ENCODE peak calls at places on chromosomes 13 and 19, in ten cellular contexts. B, P, A, O, D, M, T, C, Z and L are unnamed samples.

GRCh38 chr13:108266316-108266936 is 3.1 kb upstream of the TNFSF13B start:
- DNase-seq in B (no peak), P (no peak), A (no peak), O (no peak), D (peak), M (no peak), T (no peak), C (no peak), Z (peak), L (no peak)

GRCh38 chr13:35630551-35631275 is 154.2 kb upstream of the MAB21L1 start:
- DNase-seq in B (no peak), P (no peak), A (no peak), O (no peak), D (no peak), M (peak), T (no peak), C (no peak), Z (no peak), L (peak)

GRCh38 chr19:14561832-14562351 is 10.0 kb downstream of the NDUFB7 start:
- DNase-seq in B (no peak), P (no peak), A (no peak), O (peak), D (peak), M (peak), T (no peak), C (no peak), Z (no peak), L (peak)

GRCh38 chr19:55549500-55550320 is 4.4 kb upstream of the SBK3 start:
- DNase-seq in B (no peak), P (no peak), A (no peak), O (no peak), D (peak), M (peak), T (peak), C (no peak), Z (no peak), L (no peak)

GRCh38 chr13:81582381-81582780 is 1241.5 kb upstream of the SPRY2 start:
- DNase-seq in B (no peak), P (no peak), A (no peak), O (no peak), D (no peak), M (no peak), T (no peak), C (no peak), Z (no peak), L (no peak)

GRCh38 chr13:102700088-102701031 is 5.5 kb upstream of the METTL21C start:
- DNase-seq in B (no peak), P (no peak), A (no peak), O (no peak), D (no peak), M (no peak), T (no peak), C (no peak), Z (no peak), L (no peak)

GRCh38 chr13:76024151-76024550 is 388.0 kb downstream of the LMO7 start:
- DNase-seq in B (no peak), P (no peak), A (no peak), O (no peak), D (no peak), M (no peak), T (no peak), C (no peak), Z (no peak), L (no peak)

GRCh38 chr13:74191036-74191809 is 57.0 kb upstream of the KLF12 start:
- DNase-seq in B (no peak), P (no peak), A (no peak), O (no peak), D (no peak), M (peak), T (no peak), C (no peak), Z (no peak), L (no peak)

GRCh38 chr13:99356216-99357089 is 49.3 kb upstream of the GPR183 start:
- DNase-seq in B (peak), P (peak), A (peak), O (no peak), D (no peak), M (peak), T (no peak), C (peak), Z (no peak), L (peak)

GRCh38 chr19:16051254-16052025 is 24.9 kb upstream of the TPM4 start:
- DNase-seq in B (peak), P (peak), A (no peak), O (no peak), D (no peak), M (no peak), T (no peak), C (peak), Z (no peak), L (no peak)

DNA sequence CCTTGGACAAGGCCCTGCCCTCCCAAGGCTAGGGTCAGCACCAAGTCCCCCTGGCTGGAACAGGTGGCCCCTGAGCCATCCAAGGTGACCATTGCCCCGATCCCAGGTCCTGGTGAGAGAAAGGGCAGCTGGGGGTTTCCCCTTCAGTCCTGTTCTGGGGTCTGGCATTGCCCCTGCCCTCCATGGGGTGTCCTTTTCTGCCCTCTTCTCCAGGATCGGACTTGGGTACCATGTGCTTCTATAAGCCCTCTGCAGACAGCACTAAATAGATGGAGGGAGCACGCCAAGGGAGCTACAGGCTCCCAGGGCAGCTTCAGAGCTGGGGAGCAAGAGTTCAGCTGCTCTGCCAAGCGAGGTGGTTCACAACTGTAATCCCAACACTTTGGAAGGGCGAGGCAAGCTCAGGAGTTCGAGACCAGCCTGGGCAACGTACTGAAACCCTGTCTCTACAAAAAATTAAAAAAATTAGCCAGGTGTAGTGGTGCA is 13.5 kb upstream of the KCNN1 start:
- DNase-seq in B (no peak), P (no peak), A (no peak), O (no peak), D (no peak), M (no peak), T (no peak), C (no peak), Z (no peak), L (no peak)
- H3K4me3 ChIP-seq in B (no peak), P (no peak), A (no peak), O (no peak), D (no peak), M (no peak), T (no peak), C (no peak), Z (no peak), L (no peak)

GRCh38 chr19:46528601-46529447 is 33.2 kb upstream of the PNMA8B start:
- DNase-seq in B (no peak), P (no peak), A (no peak), O (no peak), D (no peak), M (no peak), T (no peak), C (no peak), Z (no peak), L (no peak)
- H3K27ac ChIP-seq in B (no peak), P (no peak), A (no peak), O (no peak), D (no peak), M (no peak), T (no peak), C (no peak), Z (no peak), L (no peak)

DNA sequence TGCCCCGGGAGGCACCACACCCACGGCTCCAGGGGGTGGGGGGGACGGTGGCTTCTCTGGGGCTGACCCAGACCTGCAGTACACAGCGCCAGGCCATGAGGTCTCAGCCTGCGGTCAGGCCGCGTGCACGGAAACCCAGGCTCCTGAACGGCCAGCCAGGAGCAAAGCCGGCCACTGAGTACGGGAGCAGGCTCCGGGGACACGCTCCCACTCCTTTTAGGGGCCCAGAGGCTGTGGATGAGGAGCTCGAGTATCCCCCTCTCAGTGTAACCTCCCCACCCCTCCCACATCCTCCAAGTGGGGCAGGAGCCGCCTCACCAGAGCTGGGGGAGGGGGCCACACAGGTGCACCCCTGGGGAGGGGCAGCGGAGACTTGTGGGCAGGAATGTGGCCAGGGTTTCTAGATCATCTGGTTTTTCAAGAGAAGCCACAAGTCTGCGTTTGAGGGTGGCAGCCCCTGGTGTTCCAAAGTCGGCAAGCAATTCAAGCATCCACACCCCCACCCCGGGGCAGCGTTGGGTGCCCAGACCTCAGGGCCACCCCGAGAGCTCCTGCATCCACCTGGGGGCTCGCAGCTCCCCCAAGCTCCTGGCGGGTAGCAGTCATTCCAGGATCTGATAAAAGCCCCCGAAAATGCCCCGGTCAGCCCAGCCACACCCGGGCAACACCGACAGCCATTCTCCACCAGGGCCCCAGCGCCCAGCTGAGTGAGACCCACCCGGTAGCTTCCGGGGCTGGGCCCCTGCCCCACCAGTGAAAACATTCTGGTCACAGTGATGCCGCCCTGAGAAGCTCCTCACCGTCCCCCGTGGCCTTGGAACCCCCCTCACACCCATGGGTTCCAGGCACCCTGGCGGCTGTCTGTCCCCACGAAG is 6.1 kb downstream of the SBNO2 start:
- DNase-seq in B (peak), P (no peak), A (peak), O (no peak), D (no peak), M (no peak), T (no peak), C (no peak), Z (peak), L (no peak)
- H3K4me3 ChIP-seq in B (peak), P (no peak), A (peak), O (no peak), D (no peak), M (peak), T (peak), C (no peak), Z (no peak), L (no peak)

GRCh38 chr19:38661166-38661565 is 13.7 kb downstream of the ACTN4 start:
- DNase-seq in B (no peak), P (no peak), A (no peak), O (no peak), D (no peak), M (no peak), T (no peak), C (no peak), Z (no peak), L (no peak)
- H3K27ac ChIP-seq in B (peak), P (no peak), A (no peak), O (peak), D (peak), M (peak), T (peak), C (no peak), Z (peak), L (peak)

DNA sequence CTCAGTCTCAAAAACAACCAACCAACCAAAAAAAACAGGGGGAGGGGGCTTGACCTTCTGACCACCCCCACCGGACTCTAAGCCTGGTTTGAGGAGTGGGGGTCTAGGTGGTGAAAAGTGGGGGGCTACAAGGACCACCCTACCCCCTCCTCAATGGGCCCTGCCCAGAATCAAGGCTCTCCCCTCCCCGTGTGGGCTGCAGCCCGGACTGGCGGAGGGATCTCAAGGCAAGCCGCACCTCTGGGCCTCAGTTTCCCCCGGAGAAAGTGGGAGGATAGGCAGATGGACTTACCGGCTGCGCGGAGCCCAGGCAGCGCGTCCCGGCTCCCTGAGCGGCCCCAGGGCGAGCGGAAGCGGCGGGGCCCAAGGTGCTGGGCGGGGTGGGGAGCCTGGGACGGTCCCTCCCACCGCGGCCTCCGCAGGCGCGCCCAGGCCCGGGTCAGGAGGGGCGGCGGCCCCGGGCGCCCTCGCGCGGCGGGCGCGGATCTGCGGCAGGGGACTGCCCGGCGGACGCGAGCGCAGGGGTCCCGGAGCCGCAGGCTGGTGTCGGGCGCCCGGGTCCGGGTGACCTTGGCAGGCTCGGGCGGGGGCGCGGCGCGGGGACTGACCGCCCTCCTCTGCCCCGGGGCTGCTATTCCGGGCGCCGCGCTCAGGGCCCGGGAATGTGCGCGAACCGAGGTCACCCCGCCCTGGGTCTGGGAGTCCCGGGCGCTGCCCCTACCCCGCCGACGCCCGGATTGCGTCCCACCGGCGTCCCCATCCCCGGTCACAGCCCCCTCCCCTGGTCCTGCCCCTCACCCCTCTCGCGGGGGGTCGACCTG is at the start of gene ADAMTSL5:
- DNase-seq in B (no peak), P (peak), A (no peak), O (peak), D (peak), M (peak), T (no peak), C (peak), Z (peak), L (peak)
- H3K4me3 ChIP-seq in B (peak), P (peak), A (peak), O (peak), D (peak), M (peak), T (peak), C (peak), Z (peak), L (peak)